ENCODE peak calls at places on chromosome 1, in eight cellular contexts. E is CD8-positive, alpha-beta T cell; I is psoas muscle; F is HCT116; K is coronary artery; W is left lung; L is Panc1; N is nephron progenitor cell. R is an unnamed sample.

GRCh38 chr1:149978547-149979023 is 31.9 kb downstream of the OTUD7B start:
- DNase-seq in E (no peak), I (no peak), F (no peak), K (no peak), W (no peak), L (no peak), N (no peak), R (no peak)

GRCh38 chr1:48853006-48853405 is 76.3 kb upstream of the BEND5 start:
- DNase-seq in E (no peak), I (no peak), F (no peak), K (no peak), W (no peak), L (no peak), N (no peak), R (no peak)

GRCh38 chr1:56439610-56440264 is 139.6 kb downstream of the PLPP3 start:
- DNase-seq in E (no peak), I (no peak), F (no peak), K (no peak), W (no peak), L (no peak), N (no peak), R (no peak)

GRCh38 chr1:233777571-233777970 is 126.9 kb upstream of the SLC35F3 start:
- DNase-seq in E (no peak), I (no peak), F (no peak), K (no peak), W (no peak), L (no peak), N (no peak), R (no peak)

GRCh38 chr1:80202118-80202517 is 1195.6 kb upstream of the ADGRL4 start:
- DNase-seq in E (no peak), I (no peak), F (no peak), K (no peak), W (no peak), L (no peak), N (no peak), R (no peak)

GRCh38 chr1:91635763-91636162 is 135.1 kb downstream of the CDC7 start:
- DNase-seq in E (no peak), I (no peak), F (no peak), K (no peak), W (no peak), L (no peak), N (no peak), R (no peak)

GRCh38 chr1:95731466-95731865 is 497.5 kb downstream of the RWDD3 start:
- DNase-seq in E (no peak), I (no peak), F (no peak), K (no peak), W (no peak), L (no peak), N (no peak), R (no peak)

GRCh38 chr1:76281306-76281705 is 206.8 kb downstream of the ST6GALNAC3 start:
- DNase-seq in E (no peak), I (no peak), F (no peak), K (no peak), W (no peak), L (no peak), N (no peak), R (no peak)

GRCh38 chr1:200849430-200849829 is 23.4 kb upstream of the GPR25 start:
- DNase-seq in E (no peak), I (no peak), F (no peak), K (no peak), W (no peak), L (no peak), N (no peak), R (no peak)

GRCh38 chr1:197469620-197470210 is 201.7 kb downstream of the CRB1 start:
- DNase-seq in E (no peak), I (no peak), F (no peak), K (no peak), W (no peak), L (no peak), N (no peak), R (no peak)

GRCh38 chr1:201009967-201010645 is 13.4 kb downstream of the KIF21B start:
- DNase-seq in E (no peak), I (peak), F (no peak), K (no peak), W (no peak), L (no peak), N (peak), R (no peak)

GRCh38 chr1:201703646-201704438 is 125.1 kb upstream of the IPO9 start:
- DNase-seq in E (peak), I (peak), F (peak), K (no peak), W (peak), L (peak), N (peak), R (no peak)

GRCh38 chr1:192867180-192867579 is 58.3 kb downstream of the RGS2 start:
- DNase-seq in E (no peak), I (no peak), F (no peak), K (no peak), W (no peak), L (no peak), N (no peak), R (no peak)

GRCh38 chr1:18927082-18927653 is 24.8 kb upstream of the ALDH4A1 start:
- DNase-seq in E (no peak), I (no peak), F (no peak), K (no peak), W (no peak), L (no peak), N (no peak), R (no peak)

GRCh38 chr1:209354111-209354839 is 229.2 kb upstream of the CAMK1G start:
- DNase-seq in E (peak), I (peak), F (peak), K (no peak), W (no peak), L (peak), N (peak), R (no peak)

GRCh38 chr1:183403386-183403957 is 14.7 kb downstream of the NMNAT2 start:
- DNase-seq in E (no peak), I (no peak), F (no peak), K (no peak), W (no peak), L (no peak), N (no peak), R (no peak)

GRCh38 chr1:164604541-164604940 is 45.6 kb downstream of the PBX1 start:
- DNase-seq in E (no peak), I (no peak), F (no peak), K (no peak), W (no peak), L (no peak), N (no peak), R (no peak)

GRCh38 chr1:201260236-201260591 is 23.1 kb upstream of the PKP1 start:
- DNase-seq in E (no peak), I (no peak), F (no peak), K (no peak), W (no peak), L (no peak), N (no peak), R (no peak)

GRCh38 chr1:170063109-170063826 is 11.2 kb downstream of the KIFAP3 start:
- DNase-seq in E (no peak), I (no peak), F (peak), K (no peak), W (no peak), L (no peak), N (no peak), R (no peak)

GRCh38 chr1:163056832-163057231 is 12.3 kb upstream of the RGS4 start:
- DNase-seq in E (no peak), I (no peak), F (no peak), K (no peak), W (no peak), L (no peak), N (no peak), R (no peak)

GRCh38 chr1:214216031-214216430 is 64.9 kb upstream of the SMYD2 start:
- DNase-seq in E (no peak), I (no peak), F (no peak), K (no peak), W (no peak), L (no peak), N (no peak), R (no peak)

GRCh38 chr1:95085376-95085775 is 12.6 kb upstream of the ALG14 start:
- DNase-seq in E (no peak), I (no peak), F (no peak), K (no peak), W (no peak), L (no peak), N (no peak), R (no peak)

GRCh38 chr1:12296623-12297022 is 66.8 kb downstream of the VPS13D start:
- DNase-seq in E (no peak), I (no peak), F (no peak), K (no peak), W (no peak), L (no peak), N (no peak), R (no peak)

GRCh38 chr1:201127755-201128455 is 921 bp upstream of the ASCL5 start:
- DNase-seq in E (no peak), I (no peak), F (no peak), K (no peak), W (no peak), L (no peak), N (no peak), R (peak)

GRCh38 chr1:66271216-66271903 is 262.6 kb upstream of the SGIP1 start:
- DNase-seq in E (no peak), I (peak), F (peak), K (peak), W (no peak), L (peak), N (peak), R (no peak)

GRCh38 chr1:172394167-172394751 is 26.2 kb upstream of the C1orf105 start:
- DNase-seq in E (peak), I (no peak), F (no peak), K (no peak), W (no peak), L (no peak), N (no peak), R (no peak)

GRCh38 chr1:23273450-23274133 is 56.3 kb upstream of the HTR1D start:
- DNase-seq in E (no peak), I (no peak), F (peak), K (no peak), W (no peak), L (no peak), N (no peak), R (no peak)

GRCh38 chr1:110407260-110408210 is at the start of gene LAMTOR5:
- DNase-seq in E (peak), I (peak), F (peak), K (peak), W (peak), L (peak), N (peak), R (peak)
- TF ChIP-seq CTCF in E (no peak), I (no peak), F (no peak), K (no peak), W (no peak), L (no peak), N (no peak), R (peak)

DNA sequence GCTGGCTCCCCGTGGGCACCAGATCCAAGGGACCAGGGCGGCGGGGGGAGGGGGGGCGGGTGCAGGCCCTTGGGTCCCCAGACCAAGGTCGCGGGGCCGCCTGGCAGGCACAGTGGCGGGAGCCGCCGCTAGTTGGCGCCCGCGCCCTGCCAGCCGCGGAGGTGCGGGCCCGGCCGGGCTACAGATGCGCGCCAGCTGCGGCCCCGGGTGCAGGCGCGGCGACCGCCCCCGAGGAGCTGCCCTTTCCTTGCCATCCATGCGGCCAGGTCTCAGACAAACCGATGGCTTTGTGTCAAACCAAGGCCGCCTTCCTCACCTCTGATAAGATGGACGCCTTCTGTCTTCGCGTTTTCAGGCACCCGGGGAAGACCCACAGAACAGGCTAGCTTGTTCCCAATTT is 2.2 kb upstream of the RUNX3 start:
- DNase-seq in E (no peak), I (no peak), F (peak), K (no peak), W (peak), L (no peak), N (peak), R (no peak)
- TF ChIP-seq CTCF in E (peak), I (peak), F (peak), K (peak), W (peak), L (peak), N (peak), R (peak)

GRCh38 chr1:58839147-58839795 is 55.4 kb upstream of the JUN start:
- DNase-seq in E (no peak), I (no peak), F (no peak), K (no peak), W (no peak), L (no peak), N (no peak), R (no peak)

GRCh38 chr1:58837886-58838285 is 54.0 kb upstream of the JUN start:
- DNase-seq in E (no peak), I (no peak), F (no peak), K (no peak), W (no peak), L (no peak), N (no peak), R (no peak)

GRCh38 chr1:58841455-58841854 is 57.6 kb upstream of the JUN start:
- DNase-seq in E (no peak), I (no peak), F (no peak), K (no peak), W (no peak), L (no peak), N (no peak), R (no peak)

GRCh38 chr1:58842941-58843340 is 59.1 kb upstream of the JUN start:
- DNase-seq in E (no peak), I (no peak), F (no peak), K (no peak), W (no peak), L (no peak), N (no peak), R (no peak)

GRCh38 chr1:58839871-58840835 is 56.3 kb upstream of the JUN start:
- DNase-seq in E (no peak), I (no peak), F (no peak), K (no peak), W (no peak), L (no peak), N (no peak), R (no peak)
- TF ChIP-seq CTCF in E (no peak), I (no peak), F (no peak), K (no peak), W (no peak), L (no peak), N (no peak), R (no peak)

DNA sequence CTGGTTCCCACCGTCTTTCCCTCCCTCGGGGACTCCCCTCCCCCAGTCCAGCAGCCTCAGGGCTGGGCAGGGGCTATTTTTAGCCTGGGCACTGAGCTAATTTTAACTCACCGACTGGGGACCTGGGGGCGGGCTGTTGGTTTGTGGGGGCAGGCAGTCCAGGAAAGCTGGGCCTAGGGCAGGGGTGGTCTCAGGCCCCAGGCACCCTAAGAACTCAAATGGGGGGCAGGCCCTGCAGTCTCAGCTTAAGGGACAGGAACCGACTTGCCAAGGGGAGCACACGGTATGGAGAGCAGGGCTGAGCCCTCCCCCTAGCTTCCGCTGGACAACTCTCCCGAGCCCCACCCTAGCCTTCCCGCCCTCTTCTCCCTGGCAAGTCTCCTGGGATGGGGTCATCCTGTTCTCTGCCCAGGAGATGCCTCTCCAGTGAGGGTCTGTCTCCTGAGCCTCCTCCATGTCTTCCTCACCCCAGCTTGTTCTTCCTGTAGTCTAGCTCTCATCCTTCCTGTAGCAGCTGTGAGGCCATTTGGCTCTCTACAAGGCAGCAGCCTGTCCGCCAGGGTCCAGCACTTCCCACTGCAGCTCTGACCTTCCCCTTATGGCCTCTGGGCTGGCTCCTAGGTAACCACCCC is 10.1 kb downstream of the MEF2D start:
- DNase-seq in E (no peak), I (peak), F (no peak), K (no peak), W (no peak), L (no peak), N (peak), R (no peak)
- TF ChIP-seq CTCF in E (no peak), I (peak), F (no peak), K (peak), W (no peak), L (no peak), N (peak), R (peak)

DNA sequence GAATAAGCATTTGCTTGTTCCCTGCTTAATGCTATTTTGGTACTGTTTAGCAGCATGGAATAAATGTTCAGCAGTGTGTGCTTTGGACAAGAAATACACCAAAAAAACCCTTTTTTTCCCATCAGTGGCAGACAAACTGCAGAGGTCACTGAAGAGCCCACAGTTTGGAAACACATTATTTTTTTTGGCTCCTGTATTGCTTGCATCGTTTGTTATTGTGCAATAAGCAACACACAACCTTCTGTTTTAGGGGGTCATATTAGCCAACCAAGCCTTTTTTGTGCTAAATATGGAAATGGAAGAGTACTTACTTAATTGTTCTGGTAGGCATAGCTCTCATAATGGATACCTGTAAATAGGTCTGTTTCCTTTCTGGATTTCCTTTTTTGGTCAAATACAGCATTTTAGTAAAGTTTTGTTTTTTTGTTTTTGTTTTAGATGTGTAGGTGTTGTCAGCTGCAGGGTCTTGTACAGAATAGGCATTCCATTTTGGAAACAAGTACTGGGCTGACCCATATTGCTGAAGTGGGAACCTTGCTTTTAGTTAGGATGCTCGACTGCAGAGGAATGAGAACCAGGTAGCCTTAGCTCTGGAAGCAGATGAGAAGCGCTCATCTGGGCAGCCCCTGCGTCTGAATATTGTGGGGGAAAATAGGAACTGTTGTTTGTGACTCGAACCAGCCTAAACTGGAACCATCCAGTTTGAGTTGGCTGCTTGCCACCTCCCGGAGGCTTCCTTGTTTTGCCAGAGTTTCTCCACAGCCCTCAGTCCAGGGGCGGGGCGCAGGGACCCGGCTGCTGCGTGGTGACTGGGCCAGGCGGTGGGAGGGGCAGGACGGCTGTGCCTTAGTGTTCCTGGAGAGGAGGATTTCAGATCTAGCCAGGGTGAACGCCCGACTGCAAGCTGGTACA is 38.5 kb downstream of the SPEN start:
- DNase-seq in E (peak), I (peak), F (peak), K (peak), W (peak), L (peak), N (peak), R (peak)
- TF ChIP-seq CTCF in E (no peak), I (no peak), F (no peak), K (no peak), W (no peak), L (no peak), N (no peak), R (peak)

DNA sequence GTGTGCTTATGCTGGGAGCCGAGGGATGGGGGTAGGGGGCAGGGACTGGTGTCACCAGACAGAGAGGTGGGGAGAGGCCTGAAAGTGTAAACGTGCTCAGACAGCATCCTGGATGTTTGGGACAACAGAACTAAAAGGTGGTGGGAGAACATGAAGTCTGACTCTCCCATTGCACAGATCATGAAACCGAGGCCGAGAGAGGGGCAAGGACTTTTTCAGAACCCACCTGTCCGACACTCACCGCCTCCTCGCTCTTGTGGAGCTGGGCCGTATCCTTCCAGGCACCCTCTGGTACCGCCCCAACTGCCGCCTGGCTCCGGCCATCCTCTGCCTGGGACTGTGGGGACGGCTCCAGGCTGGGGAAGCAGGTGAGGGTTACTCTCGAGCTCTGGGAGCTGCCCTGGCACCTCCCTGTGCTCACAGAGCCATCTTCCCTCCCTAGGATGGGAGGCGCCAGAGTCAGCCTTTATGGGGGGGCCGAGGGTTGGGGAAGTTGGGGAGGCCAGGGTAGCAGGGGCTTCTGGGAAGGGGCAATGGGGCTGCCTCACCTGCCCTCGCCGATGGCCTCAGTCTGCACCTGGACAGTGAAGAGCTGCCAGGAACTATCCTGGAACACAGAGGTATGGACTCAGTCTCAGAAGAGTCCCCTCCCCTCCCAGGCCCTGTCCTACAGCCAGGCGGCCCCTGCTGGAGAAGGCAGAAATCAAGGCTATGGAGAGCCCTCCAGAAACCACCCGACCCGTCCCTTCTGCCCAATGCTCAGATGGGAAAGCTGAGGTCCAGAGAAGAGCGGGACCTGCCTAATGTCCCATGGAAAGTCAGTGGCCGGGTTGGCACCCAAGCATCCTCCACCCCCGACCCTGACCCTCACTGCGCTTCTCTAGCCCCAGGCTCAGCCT is 7.0 kb downstream of the ATP13A2 start:
- DNase-seq in E (no peak), I (peak), F (no peak), K (no peak), W (peak), L (no peak), N (no peak), R (no peak)
- TF ChIP-seq CTCF in E (no peak), I (no peak), F (no peak), K (no peak), W (no peak), L (no peak), N (no peak), R (peak)

GRCh38 chr1:94047914-94048313 is 73.0 kb downstream of the ABCA4 start:
- DNase-seq in E (no peak), I (no peak), F (no peak), K (no peak), W (no peak), L (no peak), N (no peak), R (no peak)
- TF ChIP-seq CTCF in E (no peak), I (no peak), F (no peak), K (no peak), W (no peak), L (no peak), N (no peak), R (peak)

GRCh38 chr1:205992218-205992882 is 10.8 kb downstream of the RAB7B start:
- DNase-seq in E (no peak), I (no peak), F (no peak), K (no peak), W (no peak), L (no peak), N (no peak), R (no peak)
- TF ChIP-seq CTCF in E (no peak), I (no peak), F (no peak), K (no peak), W (no peak), L (no peak), N (no peak), R (no peak)